ENCODE peak calls at places on chromosomes 3 and 15, in four cellular contexts. Q, G, F and N are unnamed samples.

GRCh38 chr3:58059349-58060321 is 51.4 kb downstream of the FLNB start:
- DNase-seq in G (no peak), Q (no peak), F (peak), N (no peak)

GRCh38 chr3:184603156-184604030 is 41.8 kb downstream of the EPHB3 start:
- DNase-seq in Q (no peak), G (no peak), F (no peak), N (no peak)

GRCh38 chr3:120450914-120451669 is at the start of gene FSTL1:
- DNase-seq in Q (no peak), G (peak), F (peak), N (no peak)

GRCh38 chr3:129490273-129490675 is 38.2 kb upstream of the RHO start:
- DNase-seq in F (peak), G (peak), Q (peak), N (peak)

GRCh38 chr15:80803580-80804525 is 24.7 kb downstream of the CEMIP start:
- DNase-seq in F (no peak), G (no peak), Q (no peak), N (no peak)

GRCh38 chr3:47283596-47284364 is 1.0 kb downstream of the KLHL18 start:
- DNase-seq in F (no peak), Q (peak), G (peak), N (no peak)

GRCh38 chr3:852033-852432 is 240.8 kb upstream of the CNTN6 start:
- DNase-seq in Q (peak), F (no peak), G (no peak), N (no peak)

GRCh38 chr3:54257114-54257513 is 134.8 kb downstream of the CACNA2D3 start:
- DNase-seq in G (no peak), Q (no peak), F (no peak), N (no peak)

GRCh38 chr15:38702178-38702912 is 137.7 kb upstream of the RASGRP1 start:
- DNase-seq in G (peak), F (no peak), Q (no peak), N (no peak)

GRCh38 chr3:193620055-193620454 is 27.0 kb downstream of the OPA1 start:
- DNase-seq in Q (no peak), F (no peak), G (peak), N (no peak)

GRCh38 chr15:66954601-66955000 is 110.8 kb upstream of the SMAD3 start:
- DNase-seq in F (no peak), Q (no peak), G (no peak), N (no peak)

GRCh38 chr15:61871926-61872522 is 188.2 kb downstream of the VPS13C start:
- DNase-seq in G (peak), Q (peak), F (peak), N (no peak)

GRCh38 chr15:40146037-40146436 is 14.8 kb upstream of the BUB1B start:
- DNase-seq in G (no peak), F (peak), Q (no peak), N (no peak)

GRCh38 chr3:140629351-140630137 is 48.3 kb upstream of the TRIM42 start:
- DNase-seq in Q (no peak), G (no peak), F (peak), N (no peak)

GRCh38 chr3:78665776-78666457 is 1101.9 kb downstream of the ROBO1 start:
- DNase-seq in F (no peak), G (no peak), Q (no peak), N (no peak)